ENCODE peak calls at places on chromosomes 3 and 15, in five cellular contexts. F is suprapubic skin, I is astrocyte of the spinal cord, J is NB4, U is heart left ventricle. S is an unnamed sample.
A peak's percentile ranks its signal among the peaks of the same experiment; 100 is the strongest.

GRCh38 chr15:40093224-40093842 is 15.3 kb downstream of the BMF start:
- DNase-seq in J (no peak), I (no peak), U (no peak), F (no peak), S (no peak)

GRCh38 chr3:194782767-194783404 is 97.2 kb downstream of the FAM43A start:
- DNase-seq in I (peak; percentile 76), U (no peak), J (no peak), F (no peak), S (peak; percentile 31)

GRCh38 chr3:42097166-42097946 is 6.2 kb downstream of the TRAK1 start:
- DNase-seq in U (no peak), J (no peak), F (no peak), I (peak; percentile 70), S (peak; percentile 65)

GRCh38 chr15:85646538-85647091 is 148.1 kb downstream of the KLHL25 start:
- DNase-seq in J (peak; percentile 18), U (no peak), I (peak; percentile 94), F (no peak), S (no peak)

GRCh38 chr15:84715442-84716035 is 400 bp downstream of the SEC11A start:
- DNase-seq in U (peak; percentile 13), F (no peak), I (peak; percentile 43), J (peak; percentile 70), S (peak; percentile 40)

GRCh38 chr3:55471522-55472280 is 15.4 kb downstream of the WNT5A start:
- DNase-seq in I (no peak), F (no peak), J (no peak), U (peak; percentile 58), S (no peak)

GRCh38 chr15:74403590-74403919 is 30.2 kb downstream of the SEMA7A start:
- DNase-seq in F (no peak), U (no peak), J (no peak), I (no peak), S (no peak)

GRCh38 chr15:60932051-60932915 is 296.8 kb downstream of the RORA start:
- DNase-seq in J (peak; percentile 29), U (no peak), I (peak; percentile 62), F (peak; percentile 77), S (peak; percentile 74)

GRCh38 chr15:64246364-64247189 is 83.8 kb upstream of the PPIB start:
- DNase-seq in U (no peak), J (peak; percentile 87), I (peak; percentile 89), F (no peak), S (peak; percentile 93)

GRCh38 chr3:11641683-11642407 is 1.9 kb downstream of the VGLL4 start:
- DNase-seq in I (peak; percentile 69), U (no peak), F (no peak), J (peak; percentile 56), S (peak; percentile 66)

GRCh38 chr3:15581471-15582394 is 19.6 kb downstream of the HACL1 start:
- DNase-seq in I (no peak), U (no peak), J (no peak), F (no peak), S (no peak)

GRCh38 chr15:72306211-72306785 is 13.7 kb downstream of the CELF6 start:
- DNase-seq in U (no peak), F (no peak), I (peak; percentile 7), J (peak; percentile 84), S (peak; percentile 83)

GRCh38 chr3:138348107-138348949 is at the start of gene MRAS:
- DNase-seq in U (peak; percentile 82), F (peak; percentile 80), J (peak; percentile 84), I (peak; percentile 75), S (peak; percentile 82)

GRCh38 chr3:37287776-37288175 is 113.4 kb upstream of the LRRFIP2 start:
- DNase-seq in I (peak; percentile 68), F (no peak), J (no peak), U (no peak), S (peak; percentile 19)

GRCh38 chr3:187684880-187685279 is 14.7 kb upstream of the SST start:
- DNase-seq in U (no peak), F (no peak), J (peak; percentile 24), I (peak; percentile 33), S (peak; percentile 33)

GRCh38 chr3:53806182-53807116 is 39.8 kb downstream of the CHDH start:
- DNase-seq in U (peak; percentile 37), F (no peak), I (peak; percentile 33), J (no peak), S (peak; percentile 55)

GRCh38 chr3:15820911-15821310 is 23.1 kb upstream of the ANKRD28 start:
- DNase-seq in F (no peak), U (no peak), J (no peak), I (no peak), S (peak; percentile 48)

GRCh38 chr15:70096975-70097336 is 761 bp downstream of the TLE3 start:
- DNase-seq in I (no peak), U (no peak), J (no peak), F (no peak), S (peak; percentile 28)

GRCh38 chr3:32820971-32821685 is 3.3 kb downstream of the TRIM71 start:
- DNase-seq in U (no peak), I (no peak), J (no peak), F (no peak), S (no peak)

GRCh38 chr3:18295171-18295920 is 129.8 kb downstream of the SATB1 start:
- DNase-seq in J (peak; percentile 58), I (peak; percentile 81), F (no peak), U (peak; percentile 37), S (peak; percentile 55)

GRCh38 chr3:184578218-184578617 is 16.6 kb downstream of the EPHB3 start:
- DNase-seq in I (no peak), U (no peak), J (no peak), F (no peak), S (no peak)

GRCh38 chr3:178513539-178514410 is 22.5 kb upstream of the KCNMB2 start:
- DNase-seq in F (no peak), I (no peak), J (no peak), U (peak; percentile 35), S (peak; percentile 22)

GRCh38 chr3:150020527-150020926 is 49.8 kb upstream of the PFN2 start:
- DNase-seq in I (peak; percentile 26), J (no peak), F (no peak), U (no peak), S (peak; percentile 59)

DNA sequence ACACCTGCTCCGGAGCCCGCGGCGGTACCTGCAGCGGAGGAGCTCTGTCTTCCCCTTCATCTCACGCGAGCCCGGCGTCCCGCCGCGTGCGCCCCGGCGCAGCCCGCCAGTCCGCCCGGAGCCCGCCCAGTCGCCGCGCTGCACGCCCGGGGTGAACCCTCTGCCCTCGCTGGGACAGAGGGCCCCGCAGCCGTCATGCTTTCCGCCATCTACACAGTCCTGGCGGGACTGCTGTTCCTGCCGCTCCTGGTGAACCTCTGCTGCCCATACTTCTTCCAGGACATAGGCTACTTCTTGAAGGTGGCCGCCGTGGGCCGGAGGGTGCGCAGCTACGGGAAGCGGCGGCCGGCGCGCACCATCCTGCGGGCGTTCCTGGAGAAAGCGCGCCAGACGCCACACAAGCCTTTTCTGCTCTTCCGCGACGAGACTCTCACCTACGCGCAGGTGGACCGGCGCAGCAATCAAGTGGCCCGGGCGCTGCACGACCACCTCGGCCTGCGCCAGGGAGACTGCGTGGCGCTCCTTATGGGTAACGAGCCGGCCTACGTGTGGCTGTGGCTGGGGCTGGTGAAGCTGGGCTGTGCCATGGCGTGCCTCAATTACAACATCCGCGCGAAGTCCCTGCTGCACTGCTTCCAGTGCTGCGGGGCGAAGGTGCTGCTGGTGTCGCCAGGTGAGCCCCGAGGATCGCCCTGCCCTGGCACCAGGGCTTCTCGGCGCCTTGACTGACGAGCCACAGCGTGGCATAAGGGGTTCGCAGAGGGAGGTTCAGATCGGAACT is 427 bp downstream of the SLC27A2 start:
- DNase-seq in J (peak; percentile 72), F (no peak), U (no peak), I (peak; percentile 34), S (peak; percentile 28)
- H3K4me3 ChIP-seq in J (peak overlapping the region; percentile 71), F (peak overlapping the region; percentile 66), U (peak overlapping the region; percentile 44), I (peak overlapping the region; percentile 31), S (peak overlapping the region; percentile 45)

GRCh38 chr3:50354186-50354764 is 3.6 kb downstream of the CYB561D2 start:
- DNase-seq in I (no peak), F (no peak), J (no peak), U (no peak), S (no peak)

GRCh38 chr3:50350527-50351317 is at the start of the genes CYB561D2 and NPRL2:
- DNase-seq in J (peak; percentile 97), F (peak; percentile 98), U (peak; percentile 96), I (peak; percentile 93), S (peak; percentile 92)

GRCh38 chr3:50351318-50351687 is 641 bp downstream of the CYB561D2 start:
- DNase-seq in U (no peak), J (no peak), F (no peak), I (no peak), S (no peak)

GRCh38 chr3:50353231-50354004 is 2.8 kb downstream of the CYB561D2 start:
- DNase-seq in I (no peak), F (no peak), U (no peak), J (no peak), S (no peak)

GRCh38 chr3:50352762-50353161 is 2.1 kb downstream of the CYB561D2 start:
- DNase-seq in U (no peak), F (no peak), I (no peak), J (peak; percentile 57), S (no peak)
- TF ChIP-seq CTCF in U (no peak), F (peak; percentile 8), I (peak; percentile 39), J (peak; percentile 24), S (peak; percentile 29)

DNA sequence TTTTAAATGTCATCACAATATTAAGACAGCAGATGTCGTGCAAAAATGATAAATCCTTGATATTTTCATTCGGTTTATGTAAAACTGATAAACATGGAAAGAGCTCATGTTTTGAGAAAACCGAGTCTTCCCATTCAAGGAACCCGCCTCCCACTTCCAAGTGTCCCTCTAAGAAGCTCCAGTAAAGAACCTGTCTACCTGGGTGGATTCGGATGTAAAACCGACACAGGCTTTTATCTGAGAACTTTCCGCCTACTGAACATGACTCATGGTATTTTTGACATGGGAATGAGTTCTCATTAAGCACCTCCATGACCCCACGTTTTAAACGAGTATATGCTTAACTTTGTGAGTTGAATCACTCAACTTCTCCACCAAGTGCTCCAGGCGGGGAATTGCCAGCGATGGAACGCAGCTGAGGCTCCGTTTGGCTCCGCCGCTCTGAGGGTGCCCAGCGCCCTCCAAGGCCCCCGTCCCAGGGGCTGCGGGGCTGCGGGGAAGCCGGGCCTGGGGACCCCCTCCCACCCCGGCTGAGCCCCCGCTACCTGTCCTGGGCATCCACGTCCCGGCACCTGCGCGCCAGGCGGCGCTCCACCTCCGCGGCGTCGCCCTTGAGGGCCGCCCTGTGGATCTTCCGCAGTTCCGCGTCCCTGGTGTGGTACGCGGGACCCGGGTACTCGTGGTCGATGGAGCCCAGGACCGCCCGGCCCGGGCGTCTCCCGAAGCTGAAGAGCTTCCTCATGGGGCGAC is 119.9 kb downstream of the LMLN start:
- DNase-seq in I (no peak), F (no peak), J (peak; percentile 61), U (no peak), S (peak; percentile 8)
- H3K4me3 ChIP-seq in I (peak overlapping the region; percentile 28), F (peak overlapping the region; percentile 43), J (peak overlapping the region; percentile 50), U (peak overlapping the region; percentile 49), S (peak overlapping the region; percentile 38)

DNA sequence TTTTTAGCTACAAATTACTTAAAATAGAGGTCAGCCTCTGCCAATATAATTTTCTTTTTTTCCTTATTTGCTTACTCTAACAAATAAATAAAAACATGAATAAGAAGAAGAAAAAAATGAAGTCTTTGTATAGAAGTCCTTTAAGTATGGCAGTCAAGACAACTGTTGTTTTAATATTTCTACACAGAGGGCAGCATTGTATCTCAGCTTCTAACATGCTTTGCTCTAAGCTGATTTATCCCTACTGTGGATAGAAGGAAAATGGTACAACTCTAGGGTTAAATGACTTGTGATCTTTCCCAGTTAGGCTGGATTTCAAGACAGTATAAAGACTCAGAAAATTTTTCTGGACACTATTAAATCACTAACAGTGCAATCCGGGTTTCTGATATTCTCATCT is 104.3 kb upstream of the MEIS2 start:
- DNase-seq in U (no peak), J (peak; percentile 2), I (no peak), F (no peak), S (no peak)
- TF ChIP-seq CTCF in U (no peak), J (no peak), I (no peak), F (no peak), S (no peak)